ENCODE peak calls at places on chromosomes 6 and 20, in nine cellular contexts. R is hepatocyte, V is cardiac fibroblast, U is OCI-LY7, Z is HL-60, J is fibroblast of the aortic adventitia, B is Panc1, K is tibial artery, F is fibroblast of villous mesenchyme. Y is an unnamed sample.

GRCh38 chr6:101402618-101403002 is 9.1 kb downstream of the GRIK2 start:
- DNase-seq in B (no peak), R (peak; percentile 23), Z (no peak), V (no peak), J (no peak), U (no peak), F (no peak), K (no peak), Y (peak; percentile 30)

GRCh38 chr6:118784641-118785164 is 109.2 kb upstream of the ASF1A start:
- DNase-seq in B (no peak), K (no peak), F (no peak), J (no peak), U (no peak), V (no peak), Z (no peak), R (no peak), Y (no peak)

GRCh38 chr6:25042599-25042936 is 106.8 kb upstream of the RIPOR2 start:
- DNase-seq in F (no peak), B (no peak), K (no peak), V (no peak), U (peak; percentile 55), R (no peak), Z (no peak), J (no peak), Y (no peak)

GRCh38 chr20:34689486-34689885 is 12.6 kb upstream of the PIGU start:
- DNase-seq in V (peak; percentile 65), R (no peak), U (no peak), K (no peak), Z (no peak), J (no peak), B (no peak), F (peak; percentile 43), Y (no peak)

GRCh38 chr20:58395604-58396003 is 6.6 kb downstream of the VAPB start:
- DNase-seq in R (no peak), F (no peak), Z (no peak), B (no peak), U (no peak), V (no peak), K (no peak), J (no peak), Y (no peak)

GRCh38 chr6:87922191-87922946 is 125.3 kb upstream of the SPACA1 start:
- DNase-seq in V (no peak), J (no peak), R (no peak), K (no peak), B (no peak), Z (no peak), U (peak; percentile 66), F (no peak), Y (no peak)

GRCh38 chr20:25178563-25179438 is 16.7 kb upstream of the ENTPD6 start:
- DNase-seq in V (peak; percentile 93), K (peak; percentile 71), Z (peak; percentile 19), J (peak; percentile 96), F (peak; percentile 82), R (peak; percentile 62), U (peak; percentile 37), B (peak; percentile 90), Y (peak; percentile 98)

GRCh38 chr6:10759884-10760329 is 12.3 kb downstream of the TMEM14B start:
- DNase-seq in F (peak; percentile 43), U (no peak), B (peak; percentile 88), R (peak; percentile 13), Z (no peak), K (no peak), V (peak; percentile 95), J (peak; percentile 83), Y (peak; percentile 98)

GRCh38 chr6:106476326-106477105 is 116.0 kb downstream of the CRYBG1 start:
- DNase-seq in K (no peak), B (no peak), U (no peak), V (peak; percentile 82), F (peak; percentile 12), R (no peak), Z (no peak), J (peak; percentile 91), Y (peak; percentile 90)

GRCh38 chr6:2220154-2220553 is 25.3 kb downstream of the GMDS start:
- DNase-seq in F (no peak), V (no peak), J (no peak), Z (no peak), R (no peak), K (no peak), B (no peak), U (no peak), Y (no peak)

GRCh38 chr6:2225422-2226392 is 19.7 kb downstream of the GMDS start:
- DNase-seq in V (peak; percentile 49), U (no peak), J (peak; percentile 60), F (no peak), K (no peak), B (no peak), R (peak; percentile 28), Z (no peak), Y (peak; percentile 40)

GRCh38 chr6:2221724-2222274 is 23.6 kb downstream of the GMDS start:
- DNase-seq in J (no peak), V (peak; percentile 36), Z (no peak), R (no peak), B (no peak), U (no peak), K (no peak), F (peak; percentile 27), Y (no peak)

GRCh38 chr6:2224847-2225382 is 20.5 kb downstream of the GMDS start:
- DNase-seq in K (no peak), F (no peak), R (no peak), J (no peak), U (no peak), B (no peak), Z (no peak), V (no peak), Y (no peak)

DNA sequence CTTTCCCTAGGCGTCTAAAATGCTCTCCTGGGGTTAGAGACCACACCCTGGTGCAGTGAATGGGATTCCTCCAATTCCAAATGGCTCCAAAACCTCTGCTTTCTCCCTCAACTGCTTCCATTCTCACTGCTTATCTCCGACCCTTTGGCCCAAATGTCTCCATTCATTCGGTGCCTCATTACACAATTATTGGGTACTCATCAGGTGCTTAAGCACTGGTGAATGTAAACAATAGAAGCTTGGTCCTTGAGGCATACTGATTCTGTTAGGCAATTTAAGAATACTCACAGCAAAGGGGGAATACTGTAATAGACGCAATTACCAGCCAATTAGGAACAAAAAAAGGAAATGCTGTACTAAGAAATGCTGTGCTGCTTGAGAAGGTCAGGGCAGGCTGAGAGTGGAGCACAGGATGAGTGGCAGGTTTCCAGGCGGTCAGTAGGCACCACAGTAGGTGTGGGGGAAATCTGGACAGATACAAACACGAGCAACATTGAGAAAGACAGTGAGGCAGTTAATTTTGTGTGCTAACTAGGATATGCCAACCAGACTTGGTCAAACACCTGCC is 23.0 kb downstream of the GMDS start:
- DNase-seq in U (no peak), V (no peak), J (peak; percentile 21), R (no peak), Z (no peak), K (no peak), B (no peak), F (no peak), Y (peak; percentile 50)
- H3K4me3 ChIP-seq in U (no peak overlapping the region), V (peak overlapping the region; percentile 57), J (peak overlapping the region; percentile 62), R (no peak overlapping the region), Z (peak overlapping the region; percentile 15), K (peak overlapping the region; percentile 39), B (peak overlapping the region; percentile 33), F (peak overlapping the region; percentile 65), Y (peak overlapping the region; percentile 31)

GRCh38 chr20:62434098-62434497 is 6.8 kb upstream of the RBBP8NL start:
- DNase-seq in K (no peak), B (no peak), U (no peak), F (no peak), V (no peak), Z (no peak), J (no peak), R (no peak), Y (no peak)

GRCh38 chr20:62437430-62437829 is 10.1 kb upstream of the RBBP8NL start:
- DNase-seq in J (no peak), K (no peak), R (no peak), V (no peak), U (no peak), F (peak; percentile 4), B (no peak), Z (no peak), Y (no peak)

GRCh38 chr20:62439218-62439617 is 11.9 kb upstream of the RBBP8NL start:
- DNase-seq in Z (peak; percentile 21), K (no peak), B (no peak), J (no peak), U (peak; percentile 34), R (no peak), V (no peak), F (no peak), Y (no peak)

GRCh38 chr20:62436692-62437091 is 9.4 kb upstream of the RBBP8NL start:
- DNase-seq in J (no peak), K (no peak), U (no peak), V (no peak), R (no peak), F (no peak), B (no peak), Z (no peak), Y (no peak)

DNA sequence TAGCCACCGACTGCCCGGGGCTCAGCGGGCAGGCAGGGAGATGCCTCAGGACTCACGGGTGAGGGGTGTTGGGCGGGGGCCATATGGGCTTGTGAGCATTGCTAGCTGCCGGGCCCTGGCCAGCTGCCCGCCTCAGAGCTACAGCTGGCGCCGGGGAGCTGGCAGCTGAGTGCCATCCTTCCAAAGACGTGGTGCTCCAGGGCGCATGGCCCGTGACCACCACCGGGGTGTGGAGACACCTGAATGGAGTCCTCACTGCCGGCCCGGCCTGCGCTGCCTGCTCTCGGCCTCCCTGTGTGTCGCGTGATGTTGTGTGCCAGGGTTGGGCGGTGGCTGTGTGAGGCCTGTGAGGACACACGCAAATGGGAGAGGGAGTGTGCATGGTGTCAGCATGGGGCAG is 10.6 kb upstream of the RBBP8NL start:
- DNase-seq in K (no peak), Z (no peak), R (no peak), U (no peak), V (no peak), J (no peak), B (no peak), F (peak; percentile 2), Y (no peak)
- TF ChIP-seq CTCF in K (no peak), Z (no peak), R (no peak), U (no peak), V (no peak), J (no peak), B (no peak), F (no peak), Y (no peak)

GRCh38 chr6:92281571-92282076 is 1137.7 kb downstream of the EPHA7 start:
- DNase-seq in R (no peak), Z (no peak), K (no peak), F (no peak), U (no peak), V (no peak), B (no peak), J (no peak), Y (no peak)
- H3K4me3 ChIP-seq in R (no peak overlapping the region), Z (no peak overlapping the region), K (no peak overlapping the region), F (no peak overlapping the region), U (no peak overlapping the region), V (no peak overlapping the region), B (no peak overlapping the region), J (no peak overlapping the region), Y (no peak overlapping the region)

DNA sequence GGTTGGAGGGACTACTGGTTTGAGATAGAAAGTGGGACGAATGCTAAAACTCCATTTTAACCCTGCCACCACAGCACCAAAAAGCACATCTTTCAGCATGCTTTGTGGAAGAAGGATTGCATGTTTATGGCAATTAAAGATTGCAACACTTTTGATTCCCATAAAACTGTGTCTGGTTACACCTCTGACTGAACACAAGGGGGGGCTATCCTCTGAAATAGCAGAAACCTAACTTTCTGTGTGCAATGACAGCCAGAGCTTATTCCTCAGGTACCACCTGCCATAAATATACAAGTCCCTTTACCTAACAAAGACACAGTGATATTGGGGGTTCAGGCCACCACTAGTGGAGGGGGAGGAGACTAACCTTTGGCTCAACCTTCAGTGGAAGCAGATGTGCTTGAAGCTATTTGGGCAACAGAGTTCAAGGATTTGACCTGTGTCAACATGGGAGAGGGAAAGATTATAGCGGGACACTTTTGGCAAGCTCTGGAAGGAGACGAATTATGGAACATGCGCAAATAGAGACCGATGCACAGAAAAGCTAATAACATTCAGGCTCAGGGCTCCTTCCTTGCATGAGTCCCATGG is 9.6 kb upstream of the PLG start:
- DNase-seq in U (peak; percentile 20), Z (no peak), B (no peak), R (peak; percentile 15), J (no peak), F (no peak), V (no peak), K (no peak), Y (peak; percentile 5)
- TF ChIP-seq CTCF in U (peak; percentile 62), Z (no peak), B (peak; percentile 23), R (peak; percentile 15), J (no peak), F (no peak), V (no peak), K (no peak), Y (peak; percentile 29)